ENCODE peak calls at places on chromosomes 7 and 10, in ten cellular contexts. P is heart left ventricle; O is adipocyte; D is lower lobe of right lung; L is BE2C; X is SJCRH30; Q is PC-9; I is left lung; W is CD4-positive, alpha-beta memory T cell; N is left ventricle myocardium inferior. R is an unnamed sample.
A peak's percentile ranks its signal among the peaks of the same experiment; 100 is the strongest.

GRCh38 chr7:99375070-99375807 is 709 bp downstream of the ARPC1B start:
- DNase-seq in I (peak; percentile 85), N (peak; percentile 85), P (peak; percentile 86), D (peak; percentile 89), L (peak; percentile 72), Q (peak; percentile 92), W (peak; percentile 62), X (peak; percentile 81), O (peak; percentile 84), R (peak; percentile 87)

GRCh38 chr7:85829817-85830432 is 643.1 kb upstream of the SEMA3D start:
- DNase-seq in X (peak; percentile 54), O (peak; percentile 74), I (no peak), N (no peak), P (no peak), D (no peak), Q (no peak), W (no peak), L (no peak), R (no peak)

GRCh38 chr10:42637648-42638052 is 720 bp downstream of the ZNF33B start:
- DNase-seq in Q (no peak), P (no peak), X (no peak), O (no peak), W (no peak), L (no peak), N (no peak), I (no peak), D (no peak), R (no peak)

GRCh38 chr10:33352154-33352553 is 17.7 kb upstream of the NRP1 start:
- DNase-seq in X (peak; percentile 68), I (no peak), L (no peak), D (no peak), O (peak; percentile 52), Q (no peak), P (no peak), N (no peak), W (no peak), R (no peak)

GRCh38 chr7:95781967-95782586 is 9.7 kb downstream of the DYNC1I1 start:
- DNase-seq in O (no peak), W (no peak), L (no peak), P (no peak), D (no peak), I (no peak), Q (no peak), N (no peak), X (peak; percentile 71), R (no peak)

GRCh38 chr7:155484483-155485399 is 26.8 kb downstream of the EN2 start:
- DNase-seq in I (no peak), O (no peak), P (no peak), X (no peak), W (no peak), L (no peak), N (no peak), Q (no peak), D (no peak), R (no peak)

GRCh38 chr7:341841-342638 is 52.1 kb downstream of the FOXL3 start:
- DNase-seq in W (no peak), O (no peak), L (no peak), I (no peak), N (peak; percentile 54), P (peak; percentile 47), X (no peak), Q (no peak), D (no peak), R (peak; percentile 33)

GRCh38 chr7:1533569-1534329 is 3.2 kb downstream of the MAFK start:
- DNase-seq in O (peak; percentile 82), L (peak; percentile 62), I (no peak), P (peak; percentile 67), W (no peak), X (peak; percentile 42), Q (peak; percentile 83), D (no peak), N (peak; percentile 54), R (peak; percentile 70)

GRCh38 chr7:44955733-44956132 is 23.1 kb downstream of the MYO1G start:
- DNase-seq in L (no peak), O (no peak), X (no peak), D (no peak), P (no peak), Q (no peak), N (no peak), W (no peak), I (no peak), R (no peak)

GRCh38 chr10:16497911-16498310 is 23.8 kb downstream of the C1QL3 start:
- DNase-seq in W (no peak), L (no peak), P (no peak), I (no peak), Q (no peak), N (no peak), O (peak; percentile 12), X (no peak), D (no peak), R (no peak)

GRCh38 chr10:114713525-114713924 is 55.5 kb upstream of the ABLIM1 start:
- DNase-seq in W (no peak), N (no peak), X (no peak), L (no peak), D (no peak), O (no peak), P (no peak), I (no peak), Q (no peak), R (no peak)

GRCh38 chr10:52353960-52354394 is 39.9 kb downstream of the DKK1 start:
- DNase-seq in N (no peak), D (no peak), O (peak; percentile 67), I (no peak), P (no peak), Q (no peak), X (no peak), W (no peak), L (no peak), R (no peak)

GRCh38 chr7:105002-105401 is 87.4 kb upstream of the FAM20C start:
- DNase-seq in I (no peak), W (no peak), P (no peak), L (no peak), N (no peak), D (no peak), Q (no peak), O (no peak), X (no peak), R (no peak)

GRCh38 chr7:106717997-106718871 is 57.3 kb upstream of the CCDC71L start:
- DNase-seq in X (peak; percentile 57), I (no peak), D (no peak), N (no peak), P (peak; percentile 22), W (peak; percentile 57), O (peak; percentile 93), Q (peak; percentile 60), L (no peak), R (no peak)

GRCh38 chr10:80158598-80159127 is 26.1 kb downstream of the PLAC9 start:
- DNase-seq in N (peak; percentile 88), O (peak; percentile 98), Q (peak; percentile 81), X (peak; percentile 97), P (peak; percentile 91), I (peak; percentile 85), W (no peak), D (peak; percentile 75), L (peak; percentile 86), R (peak; percentile 97)
- H3K4me3 ChIP-seq in N (peak overlapping the region; percentile 14), O (peak overlapping the region; percentile 2), Q (no peak overlapping the region), X (no peak overlapping the region), P (no peak overlapping the region), I (no peak overlapping the region), W (no peak overlapping the region), D (no peak overlapping the region), L (peak overlapping the region; percentile 26), R (no peak overlapping the region)

DNA sequence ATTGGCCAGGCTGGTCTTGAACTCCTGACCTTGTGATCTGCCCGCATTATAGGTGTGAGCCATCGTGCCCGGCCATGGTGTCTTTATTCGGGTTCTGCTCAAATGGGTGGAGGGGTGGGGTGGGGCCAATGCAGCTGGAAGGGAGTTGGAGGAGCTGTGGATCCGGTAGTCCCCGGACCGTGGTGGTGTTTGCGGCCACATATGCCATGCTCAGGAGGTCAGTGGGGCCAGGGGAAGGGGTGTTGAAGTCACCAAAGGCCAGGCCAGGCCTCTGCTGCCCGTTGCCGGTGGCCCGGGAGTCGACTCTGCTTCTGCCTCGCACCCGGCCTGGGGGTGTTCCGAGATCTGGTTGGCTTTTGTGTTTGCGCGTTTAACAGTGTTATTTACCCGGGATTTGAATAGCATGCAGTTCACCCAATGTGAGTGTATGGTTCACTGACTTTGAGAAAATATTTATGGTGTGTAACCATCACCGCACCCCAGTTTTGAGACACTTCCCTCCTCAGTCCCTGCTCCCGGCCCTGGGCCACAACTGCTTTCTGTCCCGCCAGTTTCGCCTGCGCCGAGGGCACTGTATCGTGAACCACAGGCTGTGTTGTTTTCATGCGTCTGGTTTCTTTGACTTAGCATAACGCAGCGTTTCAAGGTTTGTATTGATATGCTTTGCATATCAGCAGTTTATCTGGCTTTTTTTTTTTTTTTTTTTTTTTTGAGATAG is 10.7 kb downstream of the INPP5A start:
- DNase-seq in O (no peak), D (no peak), W (no peak), N (no peak), L (no peak), I (no peak), P (no peak), Q (no peak), X (no peak), R (no peak)
- H3K4me1 ChIP-seq in O (no peaks in the 10 kb centered on the region), D (peaks cover 59% of the 10 kb centered on the region), W (peaks cover 47% of the 10 kb centered on the region), N (peaks cover 83% of the 10 kb centered on the region), L (no peaks in the 10 kb centered on the region), I (peaks cover 79% of the 10 kb centered on the region), P (peaks cover 69% of the 10 kb centered on the region), Q (no peaks in the 10 kb centered on the region), X (no peaks in the 10 kb centered on the region), R (peaks cover 11% of the 10 kb centered on the region)

GRCh38 chr10:59177862-59178235 is 1.4 kb downstream of the PHYHIPL start:
- DNase-seq in I (no peak), D (no peak), P (no peak), X (no peak), N (no peak), Q (no peak), L (no peak), O (no peak), W (no peak), R (no peak)
- H3K27me3 ChIP-seq in I (peaks cover 22% of the 10 kb centered on the region), D (peaks cover 22% of the 10 kb centered on the region), P (peaks cover 11% of the 10 kb centered on the region), X (no peaks in the 10 kb centered on the region), N (peaks cover 73% of the 10 kb centered on the region), Q (no peaks in the 10 kb centered on the region), L (no peaks in the 10 kb centered on the region), O (peaks cover 16% of the 10 kb centered on the region), W (no peaks in the 10 kb centered on the region), R (no peaks in the 10 kb centered on the region)

GRCh38 chr10:124415210-124415609 is 3.5 kb downstream of the OAT start:
- DNase-seq in Q (no peak), D (no peak), P (no peak), L (no peak), I (no peak), W (no peak), N (no peak), X (no peak), O (no peak), R (no peak)

GRCh38 chr10:124416733-124417132 is 2.0 kb downstream of the OAT start:
- DNase-seq in W (no peak), I (no peak), X (no peak), P (no peak), N (no peak), Q (no peak), L (no peak), O (no peak), D (no peak), R (no peak)

GRCh38 chr10:124417846-124418725 is 637 bp downstream of the OAT start:
- DNase-seq in N (peak; percentile 55), P (peak; percentile 63), X (peak; percentile 60), Q (peak; percentile 52), O (peak; percentile 81), L (peak; percentile 72), W (peak; percentile 43), D (peak; percentile 71), I (peak; percentile 60), R (peak; percentile 78)

GRCh38 chr10:124409696-124410095 is 9.0 kb downstream of the OAT start:
- DNase-seq in L (no peak), O (peak; percentile 61), Q (no peak), W (no peak), N (no peak), I (no peak), D (no peak), X (no peak), P (no peak), R (no peak)

GRCh38 chr10:124414077-124414476 is 4.6 kb downstream of the OAT start:
- DNase-seq in Q (no peak), X (no peak), L (no peak), N (no peak), O (peak; percentile 71), P (no peak), W (no peak), D (no peak), I (no peak), R (no peak)
- H3K4me3 ChIP-seq in Q (no peak overlapping the region), X (no peak overlapping the region), L (no peak overlapping the region), N (no peak overlapping the region), O (peak overlapping the region; percentile 12), P (no peak overlapping the region), W (no peak overlapping the region), D (no peak overlapping the region), I (no peak overlapping the region), R (no peak overlapping the region)

R was measured in ascending aorta.